ENCODE peak calls at places on chromosomes 6 and 20, in four cellular contexts. S is right atrium auricular region, R is cardiac muscle cell, N is mucosa of descending colon. D is an unnamed sample. For H3K9me3, the result is how much of the 10 kb centered on the place peaks cover.

GRCh38 chr6:125197795-125198269 is 44.3 kb downstream of the TPD52L1 start:
- DNase-seq in S (peak), R (peak), N (peak), D (peak)

GRCh38 chr20:34180460-34181108 is 60.6 kb upstream of the ASIP start:
- DNase-seq in S (no peak), R (no peak), N (peak), D (peak)

GRCh38 chr20:63768591-63769515 is 29.3 kb downstream of the SLC2A4RG start:
- DNase-seq in S (no peak), R (no peak), N (no peak), D (no peak)

GRCh38 chr20:3911956-3912355 is 22.8 kb downstream of the PANK2 start:
- DNase-seq in S (peak), R (no peak), N (peak), D (no peak)

GRCh38 chr20:24488064-24488799 is 18.8 kb downstream of the SYNDIG1 start:
- DNase-seq in S (no peak), R (no peak), N (peak), D (no peak)

GRCh38 chr20:62370115-62370806 is 3.1 kb upstream of the LAMA5 start:
- DNase-seq in S (no peak), R (no peak), N (no peak), D (peak)

GRCh38 chr20:25622049-25622448 is 1.8 kb downstream of the NANP start:
- DNase-seq in S (no peak), R (no peak), N (no peak), D (no peak)

GRCh38 chr6:129590408-129591022 is 119.5 kb downstream of the ARHGAP18 start:
- DNase-seq in S (no peak), R (no peak), N (no peak), D (peak)

GRCh38 chr6:34508425-34508824 is 42.5 kb downstream of the PACSIN1 start:
- DNase-seq in S (no peak), R (no peak), N (no peak), D (no peak)

GRCh38 chr6:43798688-43799444 is 28.9 kb downstream of the VEGFA start:
- DNase-seq in S (peak), R (peak), N (peak), D (peak)

GRCh38 chr6:40550096-40550731 is 37.0 kb downstream of the LRFN2 start:
- DNase-seq in S (no peak), R (peak), N (no peak), D (no peak)

GRCh38 chr6:128993161-128993560 is 110.2 kb downstream of the LAMA2 start:
- DNase-seq in S (no peak), R (no peak), N (no peak), D (no peak)

GRCh38 chr6:43860285-43860684 is 90.3 kb downstream of the VEGFA start:
- DNase-seq in S (no peak), R (no peak), N (no peak), D (no peak)

GRCh38 chr20:48571945-48572589 is 255.7 kb downstream of the PREX1 start:
- DNase-seq in S (no peak), R (no peak), N (no peak), D (no peak)

GRCh38 chr20:53586640-53587039 is 7.0 kb downstream of the ZNF217 start:
- DNase-seq in S (no peak), R (no peak), N (no peak), D (no peak)

GRCh38 chr6:53178837-53179432 is 30.3 kb upstream of the GCM1 start:
- DNase-seq in S (no peak), R (no peak), N (no peak), D (no peak)

GRCh38 chr6:138970159-138970558 is 17.9 kb downstream of the REPS1 start:
- DNase-seq in S (no peak), R (no peak), N (no peak), D (no peak)

GRCh38 chr6:121506761-121507754 is 71.6 kb downstream of the GJA1 start:
- DNase-seq in S (no peak), R (peak), N (no peak), D (no peak)

DNA sequence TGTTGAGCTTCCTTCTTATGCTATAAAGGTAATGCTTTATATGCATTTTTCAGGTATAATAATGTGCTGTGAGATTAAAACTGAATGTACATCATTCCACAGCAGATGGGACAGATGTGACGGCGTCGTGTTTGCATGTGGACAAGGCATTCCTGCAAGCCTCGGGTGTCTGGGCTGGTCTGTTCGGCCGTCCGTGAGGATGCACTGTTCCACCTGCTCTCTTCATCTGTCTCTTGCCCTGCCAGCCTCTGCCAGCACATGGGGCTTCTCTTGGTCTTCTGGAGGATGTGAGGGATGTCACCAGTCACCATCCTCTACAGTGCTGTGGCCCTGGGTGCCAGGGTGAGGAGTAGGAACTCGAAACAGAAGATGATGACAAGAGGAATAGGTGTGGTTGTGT is 223.2 kb downstream of the ERMARD start:
- DNase-seq in S (no peak), R (no peak), N (peak), D (no peak)
- H3K9me3 ChIP-seq in S (under half), R (under half), N (under half), D (under half)

GRCh38 chr6:106808758-106809157 is 165.8 kb downstream of the CD24 start:
- DNase-seq in S (no peak), R (no peak), N (no peak), D (no peak)

GRCh38 chr6:106805771-106806170 is 168.8 kb downstream of the CD24 start:
- DNase-seq in S (no peak), R (no peak), N (no peak), D (no peak)

GRCh38 chr6:106807946-106808611 is 166.4 kb downstream of the CD24 start:
- DNase-seq in S (no peak), R (no peak), N (no peak), D (no peak)

GRCh38 chr6:106811088-106811686 is 163.3 kb downstream of the CD24 start:
- DNase-seq in S (no peak), R (no peak), N (no peak), D (no peak)
- H3K9me3 ChIP-seq in S (half or more), R (under half), N (half or more), D (under half)

GRCh38 chr6:136658711-136659110 is 108.5 kb upstream of the MAP7 start:
- DNase-seq in S (no peak), R (no peak), N (no peak), D (no peak)
- H3K9me3 ChIP-seq in S (under half), R (under half), N (under half), D (under half)

GRCh38 chr20:15899972-15900371 is 673.3 kb downstream of the KIF16B start:
- DNase-seq in S (no peak), R (no peak), N (no peak), D (no peak)

GRCh38 chr20:15890358-15890982 is 682.8 kb downstream of the KIF16B start:
- DNase-seq in S (no peak), R (no peak), N (no peak), D (no peak)

GRCh38 chr20:15900443-15900842 is 672.8 kb downstream of the KIF16B start:
- DNase-seq in S (no peak), R (no peak), N (no peak), D (no peak)

GRCh38 chr20:15895126-15895525 is 678.1 kb downstream of the KIF16B start:
- DNase-seq in S (no peak), R (no peak), N (no peak), D (no peak)

GRCh38 chr20:15895560-15896084 is 677.6 kb downstream of the KIF16B start:
- DNase-seq in S (no peak), R (no peak), N (no peak), D (no peak)
- H3K9me3 ChIP-seq in S (under half), R (under half), N (under half), D (under half)

GRCh38 chr20:59749293-59749680 is 144.9 kb downstream of the PHACTR3 start:
- DNase-seq in S (no peak), R (no peak), N (no peak), D (no peak)
- H3K9me3 ChIP-seq in S (under half), R (under half), N (under half), D (under half)

GRCh38 chr20:21956591-21956990 is 251.1 kb downstream of the PAX1 start:
- DNase-seq in S (no peak), R (no peak), N (no peak), D (no peak)
- H3K9me3 ChIP-seq in S (under half), R (under half), N (under half), D (under half)

DNA sequence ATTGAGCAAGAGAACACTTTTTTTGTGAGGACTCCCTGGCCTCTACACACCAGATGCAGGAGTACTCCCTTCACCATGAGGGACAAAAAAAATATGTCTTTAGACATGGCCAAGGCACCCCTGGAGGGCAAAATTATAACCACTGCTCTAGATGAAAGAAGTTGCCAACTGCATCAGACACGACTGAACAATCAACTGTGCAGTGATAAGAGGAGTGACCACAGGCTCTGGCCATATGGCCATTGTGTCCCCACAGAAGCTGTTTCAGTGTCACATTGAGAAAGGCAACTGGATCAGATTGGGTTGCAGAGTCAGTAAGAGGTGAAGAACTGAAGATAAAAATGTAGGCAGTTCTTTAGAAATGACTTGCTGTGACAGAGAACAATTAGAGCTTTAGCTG is 85.7 kb downstream of the C6orf118 start:
- DNase-seq in S (no peak), R (no peak), N (no peak), D (no peak)
- H3K9me3 ChIP-seq in S (under half), R (under half), N (under half), D (under half)

GRCh38 chr6:56172144-56172543 is 75.2 kb downstream of the COL21A1 start:
- DNase-seq in S (no peak), R (no peak), N (no peak), D (no peak)

GRCh38 chr6:56169366-56169765 is 78.0 kb downstream of the COL21A1 start:
- DNase-seq in S (no peak), R (no peak), N (no peak), D (no peak)

GRCh38 chr6:56168601-56169000 is 78.8 kb downstream of the COL21A1 start:
- DNase-seq in S (no peak), R (no peak), N (no peak), D (no peak)

GRCh38 chr6:56176741-56177140 is 70.6 kb downstream of the COL21A1 start:
- DNase-seq in S (no peak), R (no peak), N (no peak), D (no peak)

DNA sequence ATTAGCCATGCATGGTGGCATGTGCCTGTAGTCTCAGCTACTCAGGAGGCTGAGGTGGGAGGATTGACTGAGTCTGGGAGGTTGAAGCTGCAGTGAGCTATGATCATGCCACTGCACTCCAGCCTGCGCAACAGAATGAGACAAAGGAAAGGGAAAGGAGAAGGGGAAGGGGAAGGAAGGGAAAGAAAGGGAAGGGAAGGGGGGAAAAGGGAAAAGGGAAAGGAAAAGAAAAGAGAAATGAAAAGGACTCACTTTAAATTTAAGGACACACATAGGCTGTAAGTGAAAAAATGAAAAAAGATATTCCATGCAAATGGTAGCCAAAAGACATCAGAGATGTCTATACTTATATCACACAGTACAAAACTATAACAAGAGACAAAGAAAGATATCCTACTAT is 74.2 kb downstream of the COL21A1 start:
- DNase-seq in S (no peak), R (no peak), N (no peak), D (no peak)
- H3K9me3 ChIP-seq in S (under half), R (under half), N (under half), D (under half)